ENCODE peak calls at places on chromosomes 11 and 22, in ten cellular contexts. J, I, B, D, Y, K, G, C, Z and E are unnamed samples.

GRCh38 chr11:18844753-18845367 is 53.3 kb upstream of the PTPN5 start:
- DNase-seq in B (no peak), D (peak), J (no peak), C (no peak), I (no peak), Y (peak), G (peak), K (peak), Z (peak), E (peak)

GRCh38 chr11:71255323-71255722 is 2.9 kb upstream of the SHANK2 start:
- DNase-seq in B (no peak), K (no peak), I (no peak), Z (no peak), Y (no peak), C (peak), J (no peak), G (no peak), D (no peak), E (no peak)

GRCh38 chr11:3130269-3131071 is 34.6 kb downstream of the OSBPL5 start:
- DNase-seq in Y (no peak), I (no peak), C (peak), B (no peak), K (no peak), D (no peak), G (no peak), J (peak), Z (no peak), E (no peak)

GRCh38 chr11:11661356-11662040 is 39.7 kb upstream of the GALNT18 start:
- DNase-seq in I (no peak), C (no peak), J (no peak), D (no peak), G (no peak), Z (no peak), Y (no peak), K (no peak), B (no peak), E (no peak)

GRCh38 chr11:69240332-69241074 is 53.5 kb upstream of the MYEOV start:
- DNase-seq in B (peak), C (peak), J (no peak), Y (no peak), I (no peak), K (no peak), Z (no peak), G (peak), D (no peak), E (no peak)

GRCh38 chr11:116055064-116055463 is 550.8 kb upstream of the CADM1 start:
- DNase-seq in C (no peak), K (no peak), I (no peak), J (no peak), D (no peak), Y (no peak), Z (no peak), B (no peak), G (no peak), E (no peak)

GRCh38 chr11:34655335-34656008 is 34.6 kb downstream of the EHF start:
- DNase-seq in K (peak), D (peak), C (no peak), Z (no peak), J (no peak), I (no peak), B (no peak), Y (no peak), G (peak), E (no peak)

GRCh38 chr11:67632982-67633755 is 3.4 kb upstream of the NUDT8 start:
- DNase-seq in Y (no peak), D (no peak), B (no peak), K (no peak), Z (no peak), C (no peak), J (peak), G (no peak), I (no peak), E (no peak)

GRCh38 chr11:96755752-96756151 is 365.9 kb downstream of the JRKL start:
- DNase-seq in C (no peak), B (no peak), K (no peak), G (no peak), J (no peak), Z (no peak), I (no peak), Y (no peak), D (no peak), E (no peak)

GRCh38 chr11:43987384-43988039 is 45.1 kb downstream of the C11orf96 start:
- DNase-seq in D (no peak), K (peak), C (peak), Z (no peak), J (peak), G (peak), B (peak), Y (no peak), I (no peak), E (no peak)

GRCh38 chr11:66595245-66595904 is 2.4 kb downstream of the CCS start:
- DNase-seq in C (peak), Z (no peak), J (no peak), I (no peak), Y (no peak), K (no peak), G (no peak), D (no peak), B (no peak), E (no peak)

GRCh38 chr11:1203505-1204271 is 19.2 kb upstream of the MUC5B start:
- DNase-seq in B (peak), G (no peak), J (peak), D (no peak), Z (no peak), I (no peak), C (peak), Y (peak), K (no peak), E (no peak)

GRCh38 chr11:119533931-119534694 is 111.1 kb upstream of the THY1 start:
- DNase-seq in J (peak), Y (peak), K (peak), B (no peak), D (peak), I (peak), G (peak), C (peak), Z (peak), E (no peak)

GRCh38 chr11:45930031-45930794 is 7.8 kb downstream of the LARGE2 start:
- DNase-seq in B (peak), D (no peak), Y (peak), K (no peak), C (peak), G (no peak), Z (peak), I (no peak), J (peak), E (no peak)

GRCh38 chr22:47138898-47139789 is 376.7 kb downstream of the TBC1D22A start:
- DNase-seq in I (no peak), J (peak), K (no peak), C (no peak), Z (no peak), B (no peak), D (no peak), G (no peak), Y (no peak), E (no peak)

GRCh38 chr11:11691296-11692141 is 69.7 kb upstream of the GALNT18 start:
- DNase-seq in Y (no peak), C (no peak), K (no peak), Z (no peak), J (no peak), D (no peak), G (no peak), I (peak), B (no peak), E (no peak)

GRCh38 chr11:80519591-80520258 is 1078.9 kb upstream of the TENM4 start:
- DNase-seq in B (no peak), C (no peak), K (no peak), Z (no peak), G (no peak), D (no peak), J (no peak), Y (no peak), I (no peak), E (no peak)

GRCh38 chr11:129270471-129270870 is 78.3 kb upstream of the ARHGAP32 start:
- DNase-seq in I (no peak), Y (no peak), Z (no peak), B (no peak), K (no peak), J (no peak), D (no peak), G (no peak), C (no peak), E (no peak)

GRCh38 chr22:33002035-33002434 is 56.1 kb downstream of the SYN3 start:
- DNase-seq in B (no peak), J (no peak), Y (no peak), I (no peak), Z (no peak), C (no peak), D (no peak), K (no peak), G (no peak), E (no peak)

GRCh38 chr22:44337658-44338004 is 24.9 kb upstream of the SHISAL1 start:
- DNase-seq in J (no peak), I (no peak), G (peak), D (no peak), Y (no peak), Z (no peak), B (no peak), K (peak), C (no peak), E (no peak)

GRCh38 chr22:27420817-27421361 is 380.7 kb downstream of the MN1 start:
- DNase-seq in Y (no peak), K (peak), C (peak), I (no peak), B (peak), Z (no peak), D (no peak), J (peak), G (peak), E (peak)

GRCh38 chr22:29695129-29695926 is 24.5 kb upstream of the CABP7 start:
- DNase-seq in J (peak), Y (no peak), K (no peak), I (no peak), G (no peak), B (no peak), C (no peak), Z (no peak), D (no peak), E (no peak)

GRCh38 chr11:34192481-34193401 is 87.3 kb downstream of the NAT10 start:
- DNase-seq in C (no peak), G (peak), B (peak), Z (no peak), K (peak), D (no peak), Y (no peak), I (no peak), J (no peak), E (peak)

GRCh38 chr11:130531061-130531460 is 82.6 kb downstream of the ADAMTS15 start:
- DNase-seq in K (no peak), Y (no peak), D (no peak), B (no peak), G (no peak), C (no peak), I (no peak), Z (no peak), J (no peak), E (no peak)

DNA sequence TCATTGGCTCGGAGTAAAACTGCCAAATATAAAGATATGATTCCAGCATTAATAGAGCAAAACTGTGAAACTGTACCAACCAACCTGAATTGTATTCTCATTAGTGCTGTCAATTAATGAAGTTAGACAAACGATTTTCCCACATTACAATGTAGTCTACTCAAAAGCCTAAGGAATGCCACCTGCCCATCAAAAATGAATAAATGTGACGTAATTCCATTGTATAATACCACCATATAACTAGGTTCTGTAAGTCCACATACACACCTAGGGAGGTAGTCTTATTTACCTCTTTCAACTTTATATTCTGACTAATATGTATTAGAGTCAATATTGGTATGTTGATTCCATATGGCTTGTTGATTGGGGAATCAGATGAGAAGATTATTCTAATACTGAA is 76.2 kb downstream of the FAM76B start:
- DNase-seq in B (no peak), J (no peak), K (no peak), G (no peak), I (no peak), C (no peak), Y (no peak), D (no peak), Z (no peak), E (no peak)
- TF ChIP-seq CTCF in B (no peak), J (no peak), K (no peak), G (no peak), I (no peak), C (no peak), Y (no peak), D (no peak), Z (no peak), E (no peak)

GRCh38 chr22:42090596-42091445 is at the start of gene NDUFA6:
- DNase-seq in K (peak), G (peak), J (peak), D (peak), Z (peak), I (peak), C (peak), Y (peak), B (peak), E (peak)
- TF ChIP-seq CTCF in K (peak), G (peak), J (peak), D (peak), Z (peak), I (peak), C (peak), Y (peak), B (peak), E (peak)

DNA sequence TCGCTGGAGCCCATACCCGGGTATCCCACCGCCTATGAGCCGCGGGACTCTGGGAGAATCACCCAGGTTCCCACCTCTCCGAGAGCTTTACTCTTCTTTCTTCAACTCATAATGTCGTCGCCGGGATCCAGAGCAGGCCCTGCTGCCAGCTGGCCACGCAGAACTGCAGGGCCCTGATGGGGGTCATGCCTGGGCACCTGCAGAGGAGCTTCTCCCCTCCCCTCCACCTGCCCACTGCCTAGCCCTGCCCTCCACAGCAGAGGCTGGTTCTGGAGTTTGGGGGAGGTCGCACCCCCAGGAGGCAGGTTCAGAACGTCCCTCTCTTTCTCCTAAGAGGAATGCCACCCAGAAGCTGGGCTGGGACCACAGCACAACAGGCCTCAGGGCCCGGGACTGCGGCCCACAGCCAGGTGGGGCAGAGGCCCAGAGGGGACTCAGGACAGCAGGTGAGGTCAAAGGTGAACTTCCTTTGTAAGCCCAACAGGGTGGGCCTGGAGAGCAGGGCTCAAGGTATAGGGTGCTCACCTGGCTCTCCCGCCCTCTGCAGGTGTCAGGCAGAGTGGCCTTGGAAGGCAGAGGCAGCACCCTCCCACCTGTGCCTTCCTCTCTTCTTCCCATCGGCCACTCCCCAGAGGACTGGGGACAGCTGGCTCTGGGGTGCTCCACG is 1.9 kb downstream of the SLC25A45 start:
- DNase-seq in D (no peak), C (peak), I (no peak), B (no peak), K (no peak), Y (no peak), G (no peak), J (no peak), Z (no peak), E (no peak)
- TF ChIP-seq CTCF in D (peak), C (peak), I (no peak), B (no peak), K (no peak), Y (no peak), G (peak), J (no peak), Z (peak), E (no peak)

GRCh38 chr11:47553417-47553746 is 450 bp upstream of the CELF1 start:
- DNase-seq in D (no peak), Y (peak), C (no peak), Z (no peak), J (no peak), G (peak), I (no peak), B (no peak), K (peak), E (no peak)
- TF ChIP-seq CTCF in D (no peak), Y (no peak), C (no peak), Z (peak), J (no peak), G (no peak), I (no peak), B (no peak), K (peak), E (no peak)

DNA sequence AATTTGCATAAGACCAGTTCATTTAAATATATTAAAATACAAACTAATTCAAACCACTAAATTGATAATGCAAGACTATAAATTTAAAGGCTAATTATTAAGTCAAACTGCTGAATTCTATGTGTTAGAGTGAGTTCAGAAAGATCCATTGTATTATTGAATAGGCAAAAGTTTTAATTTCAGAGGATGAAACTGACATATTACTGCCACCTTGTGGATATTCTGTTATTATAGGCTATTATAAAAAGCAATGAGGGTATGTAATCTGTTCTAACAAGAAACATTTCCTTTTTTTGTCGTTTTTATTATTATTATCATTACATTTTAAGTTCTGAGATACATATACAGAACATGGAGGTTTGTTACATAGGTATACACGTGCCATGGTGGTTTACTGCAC is 20.9 kb upstream of the NAALAD2 start:
- DNase-seq in Y (no peak), K (no peak), J (no peak), D (no peak), I (no peak), G (no peak), B (no peak), Z (peak), C (no peak), E (no peak)
- TF ChIP-seq CTCF in Y (no peak), K (no peak), J (peak), D (peak), I (peak), G (peak), B (no peak), Z (peak), C (peak), E (no peak)

DNA sequence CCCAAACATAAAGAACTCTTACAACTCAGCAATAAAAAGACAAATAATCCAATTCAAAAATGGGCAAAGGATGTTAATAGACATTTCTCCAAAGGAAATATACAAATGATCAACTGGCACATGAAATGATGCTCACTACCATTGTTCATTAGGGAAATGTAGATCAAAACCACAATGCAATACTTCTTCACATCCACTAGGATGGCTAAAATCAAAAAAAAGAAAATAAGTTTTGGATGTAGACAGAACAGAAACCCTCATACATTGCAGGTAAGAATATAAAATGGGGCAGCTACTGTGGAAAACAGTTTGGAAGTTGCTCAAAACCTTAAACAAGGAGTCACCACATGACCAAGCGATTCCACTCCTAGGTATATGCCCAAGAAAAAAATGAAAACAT is 16.3 kb downstream of the SIK3 start:
- DNase-seq in K (no peak), I (no peak), C (no peak), D (no peak), Z (no peak), J (no peak), Y (no peak), G (no peak), B (no peak), E (no peak)
- TF ChIP-seq CTCF in K (no peak), I (peak), C (peak), D (no peak), Z (peak), J (no peak), Y (no peak), G (peak), B (no peak), E (no peak)

GRCh38 chr11:15672822-15673221 is 558.1 kb downstream of the INSC start:
- DNase-seq in J (no peak), Y (no peak), D (no peak), B (no peak), K (no peak), G (no peak), C (no peak), I (no peak), Z (no peak), E (no peak)

GRCh38 chr11:15674756-15675155 is 560.0 kb downstream of the INSC start:
- DNase-seq in C (no peak), K (no peak), J (no peak), I (no peak), G (no peak), B (no peak), Z (no peak), D (no peak), Y (no peak), E (no peak)

GRCh38 chr11:15675683-15676082 is 561.0 kb downstream of the INSC start:
- DNase-seq in J (no peak), B (no peak), C (no peak), Z (no peak), K (no peak), I (no peak), D (no peak), Y (no peak), G (no peak), E (no peak)

GRCh38 chr11:15671216-15671615 is 556.5 kb downstream of the INSC start:
- DNase-seq in Z (no peak), G (no peak), B (no peak), J (no peak), Y (no peak), I (no peak), C (no peak), K (no peak), D (no peak), E (no peak)

DNA sequence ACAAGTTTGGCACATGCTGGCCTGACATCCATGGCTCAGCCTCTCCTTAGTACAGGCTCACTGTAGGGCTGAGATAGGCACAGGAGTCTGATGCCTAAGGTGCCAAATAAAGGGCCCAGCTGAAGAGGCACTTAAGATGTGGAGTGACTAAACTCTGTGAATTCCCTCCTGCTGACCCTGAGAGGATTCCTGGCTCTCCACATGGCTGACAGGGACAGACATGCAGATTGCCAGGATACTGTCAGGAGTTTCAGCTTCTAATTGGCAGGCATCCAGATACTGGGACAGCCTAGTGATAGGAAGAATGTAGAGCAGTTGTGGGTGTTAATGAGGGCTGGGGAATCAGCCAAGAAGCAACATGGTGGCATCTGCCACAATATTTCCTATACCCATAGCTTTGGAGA is 558.7 kb downstream of the INSC start:
- DNase-seq in Y (no peak), K (no peak), J (no peak), B (no peak), I (no peak), G (no peak), Z (no peak), C (no peak), D (no peak), E (no peak)
- TF ChIP-seq CTCF in Y (no peak), K (no peak), J (no peak), B (no peak), I (no peak), G (no peak), Z (no peak), C (no peak), D (no peak), E (no peak)